ENCODE peak calls at places on chromosomes 7 and 10, in five cellular contexts. L is brain microvascular endothelial cell, P is osteoblast, O is HCT116, S is fibroblast of lung. J is an unnamed sample.

GRCh38 chr7:37007319-37007718 is 283.0 kb upstream of the AOAH start:
- DNase-seq in L (no peak), S (no peak), O (no peak), P (no peak), J (no peak)

GRCh38 chr7:68147621-68148238 is 1151.1 kb downstream of the TYW1 start:
- DNase-seq in O (no peak), P (no peak), S (no peak), L (no peak), J (no peak)

GRCh38 chr10:23253780-23254179 is 61.7 kb downstream of the PTF1A start:
- DNase-seq in O (no peak), S (no peak), L (no peak), P (no peak), J (no peak)

GRCh38 chr10:88157981-88158465 is 294.6 kb downstream of the PTEN start:
- DNase-seq in P (peak), O (no peak), L (peak), S (peak), J (peak)

GRCh38 chr7:134355004-134355525 is 38.3 kb upstream of the SLC35B4 start:
- DNase-seq in S (no peak), O (no peak), L (no peak), P (no peak), J (no peak)

GRCh38 chr10:117363027-117363426 is 12.2 kb downstream of the PDZD8 start:
- DNase-seq in P (no peak), O (no peak), L (no peak), S (peak), J (no peak)

GRCh38 chr10:47413531-47414226 is 29.6 kb upstream of the ZNF488 start:
- DNase-seq in L (no peak), P (no peak), S (no peak), O (no peak), J (no peak)

GRCh38 chr10:86403183-86403797 is 36.7 kb upstream of the GRID1 start:
- DNase-seq in S (no peak), P (peak), O (no peak), L (no peak), J (no peak)

GRCh38 chr10:123798856-123799255 is 92.8 kb downstream of the CPXM2 start:
- DNase-seq in L (no peak), S (no peak), P (peak), O (no peak), J (no peak)

GRCh38 chr7:149144996-149145850 is 2.0 kb upstream of the ZNF398 start:
- DNase-seq in O (peak), L (no peak), P (no peak), S (no peak), J (no peak)

GRCh38 chr7:77995717-77996116 is 197.1 kb downstream of the PHTF2 start:
- DNase-seq in O (no peak), S (no peak), L (no peak), P (peak), J (no peak)

DNA sequence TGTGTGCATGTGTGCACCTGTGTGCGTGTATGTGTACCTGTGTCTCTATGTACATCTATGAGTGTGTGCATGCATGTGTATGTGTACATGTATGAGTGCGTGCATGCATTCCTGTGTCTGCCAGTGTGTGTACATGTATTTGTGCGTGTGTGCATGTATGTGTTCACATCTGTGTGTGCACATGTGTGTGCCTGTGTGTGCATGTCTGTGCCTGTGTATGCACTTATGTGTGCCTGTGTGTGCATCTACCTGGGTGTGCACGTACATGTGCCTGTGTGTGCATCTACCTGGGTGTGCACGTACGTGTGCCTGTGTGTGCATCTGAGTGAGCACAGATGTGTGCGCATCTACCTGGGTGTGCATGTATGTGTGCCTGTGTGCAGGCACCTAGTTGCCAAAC is 102.2 kb upstream of the DIP2C start:
- DNase-seq in O (no peak), S (no peak), P (peak), L (no peak), J (no peak)
- TF ChIP-seq CTCF in O (no peak), S (no peak), P (no peak), L (no peak), J (no peak)

DNA sequence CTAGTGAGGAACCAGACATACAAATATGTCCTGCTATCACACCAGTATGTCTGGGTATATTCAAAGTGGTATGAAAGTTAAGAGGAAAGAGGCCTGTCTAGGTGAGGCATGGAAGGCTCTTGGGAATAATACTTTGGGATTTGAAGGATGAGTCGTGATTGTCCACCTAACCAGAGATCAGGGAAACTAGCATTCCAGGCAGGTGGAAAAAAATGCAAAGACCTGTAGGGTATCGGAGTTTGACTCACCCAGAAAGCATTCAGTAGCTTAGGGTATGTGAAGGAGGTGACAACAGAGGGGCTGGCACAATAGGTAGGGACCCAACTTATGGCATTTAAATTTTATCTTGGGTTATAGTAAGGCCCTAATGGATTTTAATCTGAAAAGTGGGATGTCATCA is 950 bp upstream of the GCC1 start:
- DNase-seq in O (no peak), L (no peak), P (peak), S (no peak), J (no peak)
- H3K4me3 ChIP-seq in O (peak), L (no peak), P (no peak), S (no peak), J (no peak)

DNA sequence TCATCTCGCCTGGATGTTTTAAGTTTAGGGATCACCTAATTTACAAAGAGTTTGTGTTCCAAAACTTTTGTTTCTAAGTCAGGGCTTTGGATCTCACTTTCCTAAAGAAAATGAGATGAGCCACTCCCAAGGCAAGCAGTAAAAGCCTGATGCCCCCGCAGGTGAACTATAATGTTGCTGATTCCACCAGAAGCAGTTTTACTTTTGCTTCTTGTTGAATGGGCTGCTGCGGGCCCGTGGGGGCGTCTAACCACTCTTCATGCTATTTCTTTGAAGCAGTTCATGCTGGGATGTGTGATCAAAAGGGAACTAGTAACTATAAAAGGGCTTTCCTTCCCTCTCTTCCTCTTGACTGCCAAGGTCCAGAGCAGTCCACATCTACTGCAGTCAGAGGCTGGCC is 118.7 kb upstream of the NEBL start:
- DNase-seq in L (no peak), S (no peak), P (no peak), O (no peak), J (no peak)
- TF ChIP-seq CTCF in L (peak), S (no peak), P (no peak), O (no peak), J (no peak)

GRCh38 chr10:100654835-100655759 is 90.3 kb upstream of the PAX2 start:
- DNase-seq in O (no peak), S (no peak), L (no peak), P (peak), J (no peak)
- H3K4me3 ChIP-seq in O (no peak), S (no peak), L (no peak), P (no peak), J (no peak)

GRCh38 chr10:3069876-3070275 is 2.5 kb downstream of the PFKP start:
- DNase-seq in S (no peak), L (no peak), P (no peak), O (no peak), J (no peak)

GRCh38 chr10:3067859-3068179 is 471 bp downstream of the PFKP start:
- DNase-seq in O (no peak), L (no peak), S (no peak), P (peak), J (no peak)

GRCh38 chr10:3068968-3069737 is 1.8 kb downstream of the PFKP start:
- DNase-seq in O (no peak), S (peak), P (peak), L (no peak), J (no peak)

GRCh38 chr10:3067045-3067858 is at the start of gene PFKP:
- DNase-seq in S (peak), L (no peak), P (peak), O (no peak), J (no peak)

DNA sequence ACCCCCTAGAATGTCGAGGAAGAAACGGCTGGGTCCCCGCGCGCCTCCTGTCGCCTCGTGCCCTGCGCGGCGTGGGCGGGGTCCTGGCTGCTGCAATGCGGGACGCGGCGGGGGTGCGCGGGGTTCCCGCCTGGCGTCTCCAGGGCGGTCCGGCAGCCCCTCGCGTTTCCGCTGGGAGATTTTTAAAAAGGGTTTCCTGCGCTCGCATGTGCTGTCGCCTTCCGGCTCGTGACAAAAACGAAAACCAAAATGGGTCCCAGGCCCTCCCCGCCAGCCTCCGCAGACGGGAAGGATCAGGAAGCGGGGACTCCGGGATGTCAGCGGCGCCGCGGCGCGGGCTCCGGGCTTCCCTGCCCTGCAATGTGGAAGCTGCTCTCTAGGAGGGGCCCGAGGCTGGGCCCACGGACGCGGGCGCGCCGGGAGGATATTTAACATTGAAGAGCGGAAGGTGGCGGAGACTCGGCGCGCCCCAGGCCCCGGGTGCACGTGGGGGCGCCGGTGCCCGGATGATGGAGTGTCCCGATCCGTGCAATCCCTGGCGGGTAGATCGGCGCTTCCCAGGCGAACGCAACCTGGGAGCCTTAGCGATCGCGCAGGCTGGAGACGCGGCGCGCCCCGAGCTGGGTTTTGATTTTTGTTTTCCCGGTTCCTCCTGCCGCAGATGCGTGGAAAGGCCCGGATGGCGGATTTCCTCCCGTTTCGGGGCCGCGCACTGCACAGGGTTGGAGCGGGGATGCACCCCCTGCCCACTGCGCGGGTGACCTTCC is 1.0 kb downstream of the PFKP start:
- DNase-seq in P (peak), S (peak), O (no peak), L (peak), J (no peak)
- TF ChIP-seq CTCF in P (peak), S (peak), O (no peak), L (peak), J (peak)

GRCh38 chr10:102241037-102241443 is 272 bp downstream of the PITX3 start:
- DNase-seq in L (no peak), S (no peak), O (no peak), P (peak), J (no peak)

GRCh38 chr10:102241444-102242117 is at the start of gene PITX3:
- DNase-seq in S (peak), P (peak), L (peak), O (peak), J (peak)

GRCh38 chr10:102243304-102243703 is 2.0 kb upstream of the PITX3 start:
- DNase-seq in L (peak), O (no peak), P (peak), S (peak), J (peak)

GRCh38 chr10:102242118-102242485 is 790 bp upstream of the PITX3 start:
- DNase-seq in P (no peak), S (no peak), L (no peak), O (no peak), J (no peak)

DNA sequence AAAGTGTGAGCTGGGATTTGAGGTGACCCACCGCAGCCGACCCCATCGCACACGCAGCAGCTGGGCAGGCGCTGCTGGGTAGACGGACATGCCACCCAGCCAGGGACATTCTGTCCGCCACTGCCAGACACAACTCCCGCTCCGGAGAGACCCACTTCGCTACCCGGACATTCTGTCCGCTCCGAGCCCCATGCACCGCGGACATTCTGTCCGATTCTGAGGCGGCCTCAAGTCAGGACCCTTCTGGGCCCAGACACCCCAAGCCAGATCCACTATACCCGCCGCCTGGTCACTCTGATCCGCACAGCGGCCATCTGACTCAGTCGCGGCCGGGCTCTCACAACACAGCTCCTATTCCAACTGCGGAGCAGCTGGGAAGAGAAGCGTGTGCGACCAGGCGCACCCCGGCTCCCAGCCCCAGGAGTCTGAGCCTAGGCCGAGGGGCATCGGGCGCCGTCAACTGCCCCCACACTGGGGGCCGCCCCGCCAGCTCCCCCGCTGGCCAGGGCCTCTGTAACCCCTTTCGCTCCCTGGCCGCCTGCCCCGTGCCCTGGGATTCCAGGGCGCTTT is 760 bp downstream of the PITX3 start:
- DNase-seq in O (no peak), S (no peak), P (peak), L (no peak), J (no peak)
- H3K4me3 ChIP-seq in O (peak), S (peak), P (peak), L (peak), J (peak)

DNA sequence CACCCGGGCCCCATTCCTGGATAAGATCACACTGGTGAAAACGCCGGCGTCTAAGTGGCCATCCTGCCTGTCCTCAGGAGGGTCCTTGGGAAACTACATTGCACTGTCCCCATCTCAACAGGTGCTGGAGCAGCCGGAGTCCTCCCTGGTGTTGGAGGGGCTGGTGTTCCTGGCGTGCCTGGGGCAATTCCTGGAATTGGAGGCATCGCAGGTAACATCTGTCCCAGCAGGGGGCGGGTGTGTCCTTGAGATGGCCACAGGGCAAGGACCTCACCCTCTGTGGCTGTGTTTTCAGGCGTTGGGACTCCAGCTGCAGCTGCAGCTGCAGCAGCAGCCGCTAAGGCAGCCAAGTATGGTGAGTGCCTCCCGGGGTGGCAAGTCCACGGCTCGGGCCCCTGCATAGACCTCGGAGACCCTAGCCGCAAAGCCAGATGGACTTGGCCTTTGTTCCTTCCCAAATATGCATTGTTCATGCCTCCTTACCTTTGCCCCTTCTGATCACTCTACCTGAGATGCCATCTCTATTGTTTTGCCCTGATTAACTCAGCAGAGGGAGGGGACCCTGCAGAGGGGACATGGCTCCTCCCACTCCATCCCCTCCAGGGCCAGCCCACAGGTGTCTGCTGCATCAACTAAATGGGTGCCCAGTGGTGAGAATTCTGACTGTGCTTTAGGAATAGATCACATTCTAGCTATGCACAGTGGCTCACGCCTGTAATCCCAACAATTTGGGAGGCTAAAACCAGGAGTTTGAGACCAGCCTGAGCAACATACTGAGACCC is 23.8 kb downstream of the ELN start:
- DNase-seq in L (no peak), S (no peak), P (peak), O (peak), J (no peak)
- TF ChIP-seq CTCF in L (peak), S (peak), P (peak), O (peak), J (peak)

J was measured in BJ.